ENCODE peak calls at places on chromosomes 12 and 14, in six cellular contexts. Q is T-helper 2 cell; J is stimulated activated CD4-positive, alpha-beta T cell treated with anti-CD3 and anti-CD28 coated beads, TNF-alpha, amount 100 ng/mL, for 1 hour; T is pulmonary artery endothelial cell; F is left ventricle myocardium superior; I is MV-4-11. L is an unnamed sample.

GRCh38 chr12:53197011-53197640 is 9.9 kb downstream of the ITGB7 start:
- DNase-seq in Q (no peak), J (no peak), T (no peak), F (no peak), I (no peak), L (peak; percentile 36)

GRCh38 chr12:64663019-64663418 is 52.7 kb downstream of the RASSF3 start:
- DNase-seq in Q (no peak), J (no peak), T (no peak), F (no peak), I (no peak), L (no peak)

GRCh38 chr12:2403221-2403976 is 350.6 kb downstream of the CACNA1C start:
- DNase-seq in Q (no peak), J (no peak), T (no peak), F (no peak), I (no peak), L (no peak)

GRCh38 chr14:21617614-21618013 is 17.1 kb downstream of the OR10G2 start:
- DNase-seq in Q (no peak), J (no peak), T (no peak), F (no peak), I (no peak), L (no peak)

GRCh38 chr12:112684742-112685141 is 106.8 kb upstream of the RPH3A start:
- DNase-seq in Q (no peak), J (no peak), T (no peak), F (no peak), I (no peak), L (no peak)

GRCh38 chr14:105562713-105563346 is 36.4 kb downstream of the TMEM121 start:
- DNase-seq in Q (no peak), J (no peak), T (no peak), F (no peak), I (no peak), L (no peak)

GRCh38 chr12:30973171-30973570 is 46.6 kb downstream of the TSPAN11 start:
- DNase-seq in Q (no peak), J (no peak), T (no peak), F (no peak), I (no peak), L (no peak)

GRCh38 chr12:81070846-81071245 is 7.0 kb upstream of the ACSS3 start:
- DNase-seq in Q (no peak), J (no peak), T (no peak), F (no peak), I (no peak), L (no peak)

GRCh38 chr12:8089718-8090117 is 7.6 kb downstream of the NECAP1 start:
- DNase-seq in Q (no peak), J (no peak), T (no peak), F (no peak), I (no peak), L (no peak)